ENCODE peak calls at places on chromosomes 1 and 21, in nine cellular contexts. One of them, this sample, is unnamed. For H3K4me1, the result is how much of the 10 kb centered on the place peaks cover.

GRCh38 chr1:114735479-114735878 is 18.9 kb upstream of the NRAS start:
- DNase-seq in prostate gland: no peak
- DNase-seq in uterus: no peak
- DNase-seq in IMR-90: no peak
- DNase-seq in breast epithelium: no peak
- DNase-seq in adrenal gland: no peak
- DNase-seq in esophagus muscularis mucosa: no peak
- DNase-seq in endothelial cell of umbilical vein: no peak
- DNase-seq in testis: no peak
- DNase-seq in this sample: no peak

GRCh38 chr1:37501661-37502060 is 12.9 kb downstream of the MEAF6 start:
- DNase-seq in testis: peak
- DNase-seq in prostate gland: no peak
- DNase-seq in adrenal gland: no peak
- DNase-seq in breast epithelium: no peak
- DNase-seq in endothelial cell of umbilical vein: no peak
- DNase-seq in esophagus muscularis mucosa: no peak
- DNase-seq in uterus: no peak
- DNase-seq in IMR-90: no peak
- DNase-seq in this sample: no peak

GRCh38 chr21:44461005-44461404 is 5.7 kb downstream of the LRRC3 start:
- DNase-seq in testis: no peak
- DNase-seq in uterus: no peak
- DNase-seq in adrenal gland: no peak
- DNase-seq in prostate gland: no peak
- DNase-seq in IMR-90: no peak
- DNase-seq in endothelial cell of umbilical vein: no peak
- DNase-seq in esophagus muscularis mucosa: no peak
- DNase-seq in breast epithelium: no peak
- DNase-seq in this sample: no peak

GRCh38 chr1:210292276-210292851 is 36.3 kb upstream of the HHAT start:
- DNase-seq in endothelial cell of umbilical vein: peak
- DNase-seq in testis: peak
- DNase-seq in adrenal gland: no peak
- DNase-seq in prostate gland: peak
- DNase-seq in IMR-90: no peak
- DNase-seq in esophagus muscularis mucosa: no peak
- DNase-seq in breast epithelium: peak
- DNase-seq in uterus: peak
- DNase-seq in this sample: no peak

GRCh38 chr1:232574867-232575523 is 54.9 kb downstream of the SIPA1L2 start:
- DNase-seq in IMR-90: peak
- DNase-seq in testis: no peak
- DNase-seq in uterus: no peak
- DNase-seq in prostate gland: no peak
- DNase-seq in breast epithelium: no peak
- DNase-seq in adrenal gland: no peak
- DNase-seq in esophagus muscularis mucosa: no peak
- DNase-seq in endothelial cell of umbilical vein: no peak
- DNase-seq in this sample: no peak

GRCh38 chr1:66401244-66401643 is 132.7 kb upstream of the SGIP1 start:
- DNase-seq in endothelial cell of umbilical vein: no peak
- DNase-seq in uterus: no peak
- DNase-seq in breast epithelium: no peak
- DNase-seq in prostate gland: no peak
- DNase-seq in esophagus muscularis mucosa: no peak
- DNase-seq in adrenal gland: no peak
- DNase-seq in IMR-90: no peak
- DNase-seq in testis: no peak
- DNase-seq in this sample: no peak

GRCh38 chr1:54517536-54517935 is 30.5 kb upstream of the ACOT11 start:
- DNase-seq in IMR-90: no peak
- DNase-seq in testis: no peak
- DNase-seq in adrenal gland: no peak
- DNase-seq in prostate gland: no peak
- DNase-seq in breast epithelium: no peak
- DNase-seq in esophagus muscularis mucosa: no peak
- DNase-seq in endothelial cell of umbilical vein: no peak
- DNase-seq in uterus: no peak
- DNase-seq in this sample: no peak

GRCh38 chr1:174795806-174796205 is 203.9 kb upstream of the CACYBP start:
- DNase-seq in prostate gland: no peak
- DNase-seq in uterus: no peak
- DNase-seq in breast epithelium: no peak
- DNase-seq in esophagus muscularis mucosa: no peak
- DNase-seq in adrenal gland: no peak
- DNase-seq in endothelial cell of umbilical vein: no peak
- DNase-seq in testis: no peak
- DNase-seq in IMR-90: peak
- DNase-seq in this sample: no peak

GRCh38 chr1:193358419-193358818 is 172.0 kb upstream of the B3GALT2 start:
- DNase-seq in esophagus muscularis mucosa: no peak
- DNase-seq in prostate gland: no peak
- DNase-seq in uterus: no peak
- DNase-seq in testis: no peak
- DNase-seq in adrenal gland: no peak
- DNase-seq in breast epithelium: no peak
- DNase-seq in endothelial cell of umbilical vein: no peak
- DNase-seq in IMR-90: no peak
- DNase-seq in this sample: no peak

GRCh38 chr1:153629971-153630370 is 1.7 kb downstream of the S100A1 start:
- DNase-seq in IMR-90: no peak
- DNase-seq in prostate gland: no peak
- DNase-seq in breast epithelium: no peak
- DNase-seq in adrenal gland: no peak
- DNase-seq in testis: no peak
- DNase-seq in uterus: no peak
- DNase-seq in endothelial cell of umbilical vein: no peak
- DNase-seq in esophagus muscularis mucosa: no peak
- DNase-seq in this sample: no peak

GRCh38 chr1:216600730-216601426 is 122.4 kb downstream of the ESRRG start:
- DNase-seq in adrenal gland: peak
- DNase-seq in prostate gland: peak
- DNase-seq in testis: peak
- DNase-seq in uterus: peak
- DNase-seq in breast epithelium: peak
- DNase-seq in IMR-90: peak
- DNase-seq in endothelial cell of umbilical vein: peak
- DNase-seq in esophagus muscularis mucosa: peak
- DNase-seq in this sample: peak

GRCh38 chr1:176033474-176033873 is 173.6 kb downstream of the COP1 start:
- DNase-seq in prostate gland: no peak
- DNase-seq in testis: no peak
- DNase-seq in breast epithelium: no peak
- DNase-seq in esophagus muscularis mucosa: no peak
- DNase-seq in uterus: no peak
- DNase-seq in endothelial cell of umbilical vein: peak
- DNase-seq in IMR-90: peak
- DNase-seq in adrenal gland: no peak
- DNase-seq in this sample: no peak

GRCh38 chr1:246907472-246907871 is 24.3 kb downstream of the AHCTF1 start:
- DNase-seq in prostate gland: peak
- DNase-seq in breast epithelium: no peak
- DNase-seq in testis: no peak
- DNase-seq in esophagus muscularis mucosa: no peak
- DNase-seq in IMR-90: peak
- DNase-seq in endothelial cell of umbilical vein: peak
- DNase-seq in uterus: no peak
- DNase-seq in adrenal gland: peak
- DNase-seq in this sample: no peak

DNA sequence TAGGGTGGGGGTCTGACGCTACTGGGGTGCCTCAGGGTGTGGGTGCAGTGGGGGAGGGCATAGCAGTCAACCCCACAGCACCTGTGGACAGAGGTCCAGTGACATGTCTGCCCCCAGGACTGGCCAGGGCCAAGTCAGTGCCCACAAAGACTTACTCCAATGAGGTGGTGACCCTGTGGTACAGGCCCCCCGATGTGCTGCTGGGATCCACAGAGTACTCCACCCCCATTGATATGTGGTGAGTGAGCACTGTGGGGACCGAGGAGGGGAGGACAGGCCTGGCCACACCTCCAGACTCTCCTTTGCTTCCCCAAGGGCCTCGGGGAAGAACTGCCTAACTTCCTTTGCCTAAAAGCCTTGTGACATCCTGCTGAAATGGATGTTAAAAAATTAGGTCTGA is 23.5 kb downstream of the CDK18 start:
- DNase-seq in uterus: no peak
- DNase-seq in breast epithelium: no peak
- DNase-seq in esophagus muscularis mucosa: no peak
- DNase-seq in testis: no peak
- DNase-seq in prostate gland: no peak
- DNase-seq in IMR-90: no peak
- DNase-seq in endothelial cell of umbilical vein: no peak
- DNase-seq in adrenal gland: no peak
- DNase-seq in this sample: no peak
- H3K4me1 ChIP-seq in uterus: under half
- H3K4me1 ChIP-seq in breast epithelium: under half
- H3K4me1 ChIP-seq in esophagus muscularis mucosa: under half
- H3K4me1 ChIP-seq in testis: under half
- H3K4me1 ChIP-seq in prostate gland: under half
- H3K4me1 ChIP-seq in IMR-90: under half
- H3K4me1 ChIP-seq in endothelial cell of umbilical vein: under half
- H3K4me1 ChIP-seq in adrenal gland: under half
- H3K4me1 ChIP-seq in this sample: under half

GRCh38 chr21:34513109-34513675 is 1.2 kb upstream of the KCNE1 start:
- DNase-seq in IMR-90: no peak
- DNase-seq in esophagus muscularis mucosa: no peak
- DNase-seq in prostate gland: no peak
- DNase-seq in endothelial cell of umbilical vein: no peak
- DNase-seq in testis: no peak
- DNase-seq in breast epithelium: no peak
- DNase-seq in uterus: no peak
- DNase-seq in adrenal gland: no peak
- DNase-seq in this sample: no peak

GRCh38 chr21:34510148-34511142 is 1.6 kb downstream of the KCNE1 start:
- DNase-seq in prostate gland: no peak
- DNase-seq in uterus: peak
- DNase-seq in esophagus muscularis mucosa: no peak
- DNase-seq in endothelial cell of umbilical vein: peak
- DNase-seq in IMR-90: peak
- DNase-seq in testis: peak
- DNase-seq in adrenal gland: peak
- DNase-seq in breast epithelium: peak
- DNase-seq in this sample: no peak

GRCh38 chr21:34511154-34511553 is 856 bp downstream of the KCNE1 start:
- DNase-seq in IMR-90: no peak
- DNase-seq in endothelial cell of umbilical vein: no peak
- DNase-seq in prostate gland: no peak
- DNase-seq in adrenal gland: no peak
- DNase-seq in uterus: no peak
- DNase-seq in esophagus muscularis mucosa: no peak
- DNase-seq in breast epithelium: no peak
- DNase-seq in testis: no peak
- DNase-seq in this sample: no peak

GRCh38 chr21:34511787-34512451 is at the start of gene KCNE1:
- DNase-seq in breast epithelium: no peak
- DNase-seq in prostate gland: no peak
- DNase-seq in endothelial cell of umbilical vein: no peak
- DNase-seq in uterus: no peak
- DNase-seq in testis: peak
- DNase-seq in IMR-90: no peak
- DNase-seq in esophagus muscularis mucosa: no peak
- DNase-seq in adrenal gland: peak
- DNase-seq in this sample: no peak

GRCh38 chr21:34509151-34509550 is 2.9 kb downstream of the KCNE1 start:
- DNase-seq in endothelial cell of umbilical vein: no peak
- DNase-seq in IMR-90: no peak
- DNase-seq in esophagus muscularis mucosa: no peak
- DNase-seq in uterus: no peak
- DNase-seq in prostate gland: no peak
- DNase-seq in testis: no peak
- DNase-seq in breast epithelium: no peak
- DNase-seq in adrenal gland: no peak
- DNase-seq in this sample: no peak
- TF ChIP-seq CTCF in endothelial cell of umbilical vein: no peak
- TF ChIP-seq CTCF in IMR-90: peak
- TF ChIP-seq CTCF in esophagus muscularis mucosa: peak
- TF ChIP-seq CTCF in uterus: no peak
- TF ChIP-seq CTCF in prostate gland: no peak
- TF ChIP-seq CTCF in testis: no peak
- TF ChIP-seq CTCF in breast epithelium: no peak
- TF ChIP-seq CTCF in adrenal gland: no peak
- TF ChIP-seq CTCF in this sample: no peak

DNA sequence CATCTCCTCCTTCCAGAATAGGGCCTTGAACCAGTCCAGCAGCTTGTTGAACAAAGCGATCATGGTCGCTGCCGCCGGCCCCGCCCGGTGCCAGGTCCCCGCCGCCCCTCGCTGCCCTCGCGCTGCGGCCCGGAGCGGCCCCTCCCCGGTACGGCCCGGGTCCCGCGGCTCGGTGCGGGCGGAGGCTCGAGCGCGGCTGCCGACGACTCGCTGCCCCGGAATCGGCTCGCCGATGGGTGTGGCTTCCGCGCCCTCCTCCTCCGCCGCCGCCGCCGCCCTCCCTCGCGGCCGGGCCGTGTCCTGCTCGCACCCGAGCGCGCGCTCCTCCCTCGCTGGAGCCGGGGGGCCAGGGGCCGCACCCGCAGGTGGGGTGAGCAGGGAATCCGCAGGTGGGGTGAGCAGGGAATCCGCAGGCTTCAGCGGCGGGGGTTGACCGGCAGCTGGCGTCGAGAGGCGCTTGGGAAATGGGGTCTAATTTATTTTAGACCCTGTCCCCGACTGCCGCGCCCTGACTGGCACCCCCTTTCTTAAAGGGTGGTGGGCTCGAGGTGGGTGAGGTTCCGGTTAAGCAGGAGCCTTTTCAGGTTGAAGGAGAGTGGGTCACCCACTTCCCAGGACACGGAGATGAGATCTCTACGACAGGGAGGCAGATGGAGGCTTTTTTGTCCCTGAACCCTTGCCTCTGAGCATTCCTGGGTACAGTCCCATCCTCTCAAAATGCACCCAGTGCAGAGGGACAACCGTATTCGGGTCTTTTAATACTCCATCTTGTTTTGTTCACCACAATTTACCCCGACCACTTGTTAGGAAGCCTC is at the start of gene ARL8A:
- DNase-seq in uterus: peak
- DNase-seq in adrenal gland: no peak
- DNase-seq in breast epithelium: peak
- DNase-seq in prostate gland: peak
- DNase-seq in endothelial cell of umbilical vein: peak
- DNase-seq in esophagus muscularis mucosa: no peak
- DNase-seq in testis: peak
- DNase-seq in IMR-90: peak
- DNase-seq in this sample: no peak
- TF ChIP-seq POLR2A in uterus: peak
- TF ChIP-seq POLR2A in adrenal gland: peak
- TF ChIP-seq POLR2A in breast epithelium: no peak
- TF ChIP-seq POLR2A in prostate gland: peak
- TF ChIP-seq POLR2A in endothelial cell of umbilical vein: peak
- TF ChIP-seq POLR2A in esophagus muscularis mucosa: no peak
- TF ChIP-seq POLR2A in testis: no peak
- TF ChIP-seq POLR2A in IMR-90: no peak
- TF ChIP-seq POLR2A in this sample: peak

DNA sequence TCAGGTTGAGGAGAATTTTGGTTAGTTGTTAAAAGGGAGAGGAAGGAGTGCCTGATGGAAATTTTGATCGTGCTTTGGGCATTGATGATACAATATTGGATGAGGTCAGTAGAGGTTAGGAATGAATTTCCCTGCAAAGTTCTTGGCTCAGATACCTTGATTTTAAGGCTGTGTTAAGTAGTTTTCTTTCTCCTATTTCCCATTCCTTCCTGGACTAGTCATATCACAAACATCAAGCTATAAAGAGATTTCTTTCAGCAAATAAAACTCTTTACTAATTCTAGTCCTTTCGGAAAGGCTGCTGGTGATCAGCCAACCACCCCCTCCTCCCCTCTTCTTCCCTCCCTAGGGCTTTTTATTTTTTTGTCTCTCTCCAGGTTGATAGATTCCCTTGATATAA is 100.0 kb upstream of the PLXNA2 start:
- DNase-seq in adrenal gland: no peak
- DNase-seq in uterus: no peak
- DNase-seq in IMR-90: no peak
- DNase-seq in testis: no peak
- DNase-seq in endothelial cell of umbilical vein: no peak
- DNase-seq in prostate gland: no peak
- DNase-seq in esophagus muscularis mucosa: no peak
- DNase-seq in breast epithelium: no peak
- DNase-seq in this sample: no peak
- H3K4me1 ChIP-seq in adrenal gland: under half
- H3K4me1 ChIP-seq in uterus: under half
- H3K4me1 ChIP-seq in IMR-90: under half
- H3K4me1 ChIP-seq in testis: under half
- H3K4me1 ChIP-seq in endothelial cell of umbilical vein: under half
- H3K4me1 ChIP-seq in prostate gland: under half
- H3K4me1 ChIP-seq in esophagus muscularis mucosa: under half
- H3K4me1 ChIP-seq in breast epithelium: under half
- H3K4me1 ChIP-seq in this sample: under half